ENCODE peak calls at places on chromosomes 1 and 21, in five cellular contexts. One of them, this sample, is unnamed.

GRCh38 chr1:7539772-7540175 is 231.3 kb upstream of the VAMP3 start:
- DNase-seq in B cell: no peak
- DNase-seq in stomach: peak
- DNase-seq in A549: peak
- DNase-seq in nephron progenitor cell: peak
- DNase-seq in this sample: no peak

GRCh38 chr1:174519845-174520244 is 72.1 kb downstream of the GPR52 start:
- DNase-seq in B cell: no peak
- DNase-seq in stomach: no peak
- DNase-seq in A549: no peak
- DNase-seq in nephron progenitor cell: no peak
- DNase-seq in this sample: no peak

GRCh38 chr1:201881617-201882016 is 7.1 kb upstream of the SHISA4 start:
- DNase-seq in B cell: no peak
- DNase-seq in stomach: no peak
- DNase-seq in A549: no peak
- DNase-seq in nephron progenitor cell: no peak
- DNase-seq in this sample: no peak

GRCh38 chr21:15729674-15730483 is at the start of gene USP25:
- DNase-seq in B cell: peak
- DNase-seq in stomach: peak
- DNase-seq in A549: peak
- DNase-seq in nephron progenitor cell: peak
- DNase-seq in this sample: peak

GRCh38 chr21:35606136-35606535 is 454.2 kb downstream of the SETD4 start:
- DNase-seq in B cell: no peak
- DNase-seq in stomach: no peak
- DNase-seq in A549: no peak
- DNase-seq in nephron progenitor cell: no peak
- DNase-seq in this sample: no peak

GRCh38 chr1:223704921-223705878 is 7.1 kb upstream of the CAPN2 start:
- DNase-seq in B cell: no peak
- DNase-seq in stomach: no peak
- DNase-seq in A549: peak
- DNase-seq in nephron progenitor cell: no peak
- DNase-seq in this sample: no peak

GRCh38 chr1:35768350-35769187 is 1.2 kb downstream of the CLSPN start:
- DNase-seq in B cell: no peak
- DNase-seq in stomach: no peak
- DNase-seq in A549: peak
- DNase-seq in nephron progenitor cell: no peak
- DNase-seq in this sample: no peak

GRCh38 chr1:41478118-41478748 is 6.2 kb downstream of the EDN2 start:
- DNase-seq in B cell: no peak
- DNase-seq in stomach: no peak
- DNase-seq in A549: no peak
- DNase-seq in nephron progenitor cell: no peak
- DNase-seq in this sample: no peak

GRCh38 chr1:22756053-22756730 is 45.6 kb downstream of the EPHB2 start:
- DNase-seq in B cell: no peak
- DNase-seq in stomach: no peak
- DNase-seq in A549: no peak
- DNase-seq in nephron progenitor cell: peak
- DNase-seq in this sample: no peak

GRCh38 chr1:17525996-17526686 is 13.4 kb upstream of the ARHGEF10L start:
- DNase-seq in B cell: no peak
- DNase-seq in stomach: no peak
- DNase-seq in A549: no peak
- DNase-seq in nephron progenitor cell: no peak
- DNase-seq in this sample: no peak

GRCh38 chr1:206521002-206521585 is 13.8 kb downstream of the RASSF5 start:
- DNase-seq in B cell: no peak
- DNase-seq in stomach: peak
- DNase-seq in A549: no peak
- DNase-seq in nephron progenitor cell: no peak
- DNase-seq in this sample: no peak

GRCh38 chr1:30315185-30315960 is 408.0 kb downstream of the MATN1 start:
- DNase-seq in B cell: no peak
- DNase-seq in stomach: peak
- DNase-seq in A549: no peak
- DNase-seq in nephron progenitor cell: no peak
- DNase-seq in this sample: no peak

GRCh38 chr1:59570524-59570923 is 244.2 kb upstream of the HOOK1 start:
- DNase-seq in B cell: peak
- DNase-seq in stomach: no peak
- DNase-seq in A549: no peak
- DNase-seq in nephron progenitor cell: no peak
- DNase-seq in this sample: no peak

GRCh38 chr1:116372186-116372585 is 858 bp upstream of the ATP1A1 start:
- DNase-seq in B cell: no peak
- DNase-seq in stomach: no peak
- DNase-seq in A549: no peak
- DNase-seq in nephron progenitor cell: no peak
- DNase-seq in this sample: no peak

GRCh38 chr1:115665319-115665718 is 23.5 kb downstream of the VANGL1 start:
- DNase-seq in B cell: no peak
- DNase-seq in stomach: peak
- DNase-seq in A549: no peak
- DNase-seq in nephron progenitor cell: no peak
- DNase-seq in this sample: no peak

GRCh38 chr1:44276901-44277300 is 63.6 kb downstream of the DMAP1 start:
- DNase-seq in B cell: no peak
- DNase-seq in stomach: no peak
- DNase-seq in A549: no peak
- DNase-seq in nephron progenitor cell: no peak
- DNase-seq in this sample: no peak

GRCh38 chr1:221230605-221231004 is 351.4 kb downstream of the HLX start:
- DNase-seq in B cell: no peak
- DNase-seq in stomach: no peak
- DNase-seq in A549: peak
- DNase-seq in nephron progenitor cell: no peak
- DNase-seq in this sample: no peak

GRCh38 chr1:44168520-44169098 is 27.2 kb upstream of the KLF18 start:
- DNase-seq in B cell: no peak
- DNase-seq in stomach: no peak
- DNase-seq in A549: peak
- DNase-seq in nephron progenitor cell: no peak
- DNase-seq in this sample: no peak

GRCh38 chr1:107821340-107821739 is 143.6 kb downstream of the VAV3 start:
- DNase-seq in B cell: no peak
- DNase-seq in stomach: no peak
- DNase-seq in A549: no peak
- DNase-seq in nephron progenitor cell: no peak
- DNase-seq in this sample: no peak

GRCh38 chr21:44647222-44647552 is 973 bp downstream of the KRTAP10-11 start:
- DNase-seq in B cell: no peak
- DNase-seq in stomach: peak
- DNase-seq in A549: no peak
- DNase-seq in nephron progenitor cell: no peak
- DNase-seq in this sample: no peak

GRCh38 chr1:116496380-116496779 is 74.4 kb downstream of the CD58 start:
- DNase-seq in B cell: no peak
- DNase-seq in stomach: no peak
- DNase-seq in A549: no peak
- DNase-seq in nephron progenitor cell: no peak
- DNase-seq in this sample: no peak

GRCh38 chr21:46532080-46532479 is 72.8 kb downstream of the S100B start:
- DNase-seq in B cell: no peak
- DNase-seq in stomach: no peak
- DNase-seq in A549: no peak
- DNase-seq in nephron progenitor cell: no peak
- DNase-seq in this sample: no peak

GRCh38 chr1:118481091-118481490 is 296.1 kb upstream of the SPAG17 start:
- DNase-seq in B cell: no peak
- DNase-seq in stomach: no peak
- DNase-seq in A549: no peak
- DNase-seq in nephron progenitor cell: no peak
- DNase-seq in this sample: no peak

GRCh38 chr1:14300991-14301703 is 297.3 kb upstream of the KAZN start:
- DNase-seq in B cell: no peak
- DNase-seq in stomach: peak
- DNase-seq in A549: no peak
- DNase-seq in nephron progenitor cell: no peak
- DNase-seq in this sample: no peak

DNA sequence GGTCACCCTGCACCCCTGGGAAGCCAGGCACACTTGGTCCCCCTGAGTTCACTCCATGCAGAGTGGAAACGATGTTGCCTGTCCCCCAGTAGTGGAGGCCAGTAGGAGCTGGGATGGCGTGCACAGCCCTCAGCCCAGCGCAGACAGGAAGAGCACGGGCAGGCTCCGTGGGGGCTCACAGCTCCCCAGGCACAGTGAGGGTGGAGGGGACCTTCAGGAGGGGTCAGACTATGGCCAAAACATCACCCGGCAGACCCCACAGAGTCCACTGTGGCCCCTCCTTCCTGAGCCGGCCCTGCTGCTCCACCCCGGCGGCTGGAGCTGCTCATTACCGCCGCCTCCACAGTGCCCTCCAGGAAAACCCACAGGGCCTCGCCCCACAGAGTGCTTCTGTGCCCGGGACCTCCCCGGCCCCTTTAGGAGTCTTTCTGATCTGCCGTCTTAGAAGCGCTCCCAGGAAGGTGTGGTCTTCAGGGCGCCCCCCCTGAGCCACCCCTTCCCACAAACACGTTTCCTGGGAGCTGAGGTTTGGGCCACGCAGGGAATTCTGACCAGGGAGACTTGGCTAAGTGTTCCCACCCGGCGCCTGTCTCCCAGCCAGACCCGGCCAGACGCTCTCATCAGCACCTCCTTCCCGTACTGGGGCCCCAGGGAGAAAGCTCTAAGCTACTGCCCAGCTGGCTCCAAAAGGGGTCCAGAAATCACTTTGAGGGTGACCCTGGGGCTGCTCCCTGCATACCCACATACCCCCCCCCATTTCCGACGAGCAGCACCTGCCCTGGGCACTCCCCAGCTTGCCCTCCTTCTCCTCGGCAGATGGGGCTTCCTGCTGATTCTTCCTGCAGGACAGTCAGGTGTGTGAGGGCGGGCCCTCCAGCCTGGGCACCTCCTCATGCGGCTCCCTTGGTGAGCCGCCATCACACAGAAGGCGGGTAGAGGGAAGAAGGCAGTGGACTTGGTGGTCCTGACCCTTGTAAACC is 38.8 kb downstream of the RIPK4 start:
- DNase-seq in B cell: no peak
- DNase-seq in stomach: no peak
- DNase-seq in A549: no peak
- DNase-seq in nephron progenitor cell: no peak
- DNase-seq in this sample: no peak
- TF ChIP-seq CTCF in B cell: no peak
- TF ChIP-seq CTCF in stomach: no peak
- TF ChIP-seq CTCF in A549: no peak
- TF ChIP-seq CTCF in nephron progenitor cell: no peak
- TF ChIP-seq CTCF in this sample: no peak

DNA sequence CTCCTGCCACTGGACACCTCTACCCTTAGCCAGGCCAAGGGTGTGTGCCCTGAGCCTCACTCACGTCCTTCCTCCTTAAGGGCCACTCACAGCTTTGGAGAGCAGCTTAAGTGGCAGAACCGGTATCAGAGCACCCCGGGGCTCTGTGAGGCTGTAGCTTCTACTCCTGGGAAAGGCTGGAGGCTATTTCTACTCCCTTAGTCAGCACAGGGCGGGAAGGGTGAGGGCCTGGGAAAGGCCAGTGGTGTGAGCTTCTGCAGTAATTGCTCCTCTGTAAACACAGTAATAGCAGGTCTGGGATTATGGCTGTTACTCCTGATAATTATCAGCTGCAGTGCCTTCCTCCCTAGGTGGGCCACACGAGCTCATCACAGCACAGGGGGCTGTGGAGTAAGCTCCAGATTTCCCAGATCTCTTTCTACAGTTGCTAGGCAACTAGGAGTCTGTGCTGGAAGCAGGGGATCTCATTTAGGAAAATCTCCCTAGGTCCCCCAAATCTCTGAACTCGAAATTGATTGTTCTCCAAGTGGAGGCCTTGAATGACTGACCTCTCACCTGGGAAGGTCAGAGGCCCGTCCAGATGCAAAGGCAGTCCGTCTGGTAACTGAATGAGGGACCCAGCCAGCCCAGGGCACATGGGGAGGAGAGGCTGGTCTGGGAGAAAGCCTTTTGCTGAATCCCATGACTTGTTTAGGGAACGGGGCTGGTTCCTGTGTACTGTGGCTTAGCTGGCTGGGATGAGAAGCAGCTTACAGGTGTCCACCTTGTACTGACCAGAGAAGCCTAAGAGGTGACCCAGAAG is 29.3 kb downstream of the IER5 start:
- DNase-seq in B cell: no peak
- DNase-seq in stomach: peak
- DNase-seq in A549: peak
- DNase-seq in nephron progenitor cell: no peak
- DNase-seq in this sample: no peak
- TF ChIP-seq CTCF in B cell: no peak
- TF ChIP-seq CTCF in stomach: no peak
- TF ChIP-seq CTCF in A549: no peak
- TF ChIP-seq CTCF in nephron progenitor cell: no peak
- TF ChIP-seq CTCF in this sample: no peak

DNA sequence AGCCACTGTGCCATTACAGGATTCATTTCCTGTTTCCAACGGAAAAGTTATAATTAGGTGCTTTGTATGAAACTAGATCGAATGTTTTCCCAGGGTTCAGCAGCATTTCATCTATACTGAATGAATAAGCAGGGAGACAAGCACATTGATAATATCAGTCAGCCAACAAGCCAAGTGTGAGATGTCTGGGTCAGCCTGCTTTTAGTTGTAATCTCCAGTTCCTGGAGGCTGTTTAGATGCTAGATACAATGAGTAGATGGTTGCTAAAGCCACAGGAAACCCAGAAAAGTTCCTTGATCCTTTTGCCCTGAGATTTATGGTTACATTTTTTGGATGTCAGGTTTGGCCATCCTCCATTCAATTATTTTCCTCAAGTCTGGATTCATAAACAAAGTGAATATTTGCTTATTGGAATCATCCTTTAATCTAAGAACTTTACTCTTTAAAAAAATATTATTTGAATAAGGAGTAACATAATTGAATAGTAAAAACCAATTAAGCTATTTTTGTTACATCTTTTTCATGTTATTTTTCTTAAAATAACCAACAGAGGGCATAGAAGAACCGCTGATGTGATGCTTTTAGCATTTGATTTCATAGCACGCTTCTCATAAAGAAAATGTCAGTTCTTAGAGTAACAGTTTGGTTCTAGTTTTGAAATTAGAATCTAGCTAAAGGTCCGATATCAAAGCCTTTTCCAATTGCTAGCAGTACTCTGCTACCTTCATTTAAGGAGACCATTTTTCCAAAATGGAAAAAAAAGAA is 76.6 kb downstream of the HSPA13 start:
- DNase-seq in B cell: no peak
- DNase-seq in stomach: no peak
- DNase-seq in A549: peak
- DNase-seq in nephron progenitor cell: no peak
- DNase-seq in this sample: no peak
- TF ChIP-seq CTCF in B cell: peak
- TF ChIP-seq CTCF in stomach: no peak
- TF ChIP-seq CTCF in A549: peak
- TF ChIP-seq CTCF in nephron progenitor cell: no peak
- TF ChIP-seq CTCF in this sample: no peak

DNA sequence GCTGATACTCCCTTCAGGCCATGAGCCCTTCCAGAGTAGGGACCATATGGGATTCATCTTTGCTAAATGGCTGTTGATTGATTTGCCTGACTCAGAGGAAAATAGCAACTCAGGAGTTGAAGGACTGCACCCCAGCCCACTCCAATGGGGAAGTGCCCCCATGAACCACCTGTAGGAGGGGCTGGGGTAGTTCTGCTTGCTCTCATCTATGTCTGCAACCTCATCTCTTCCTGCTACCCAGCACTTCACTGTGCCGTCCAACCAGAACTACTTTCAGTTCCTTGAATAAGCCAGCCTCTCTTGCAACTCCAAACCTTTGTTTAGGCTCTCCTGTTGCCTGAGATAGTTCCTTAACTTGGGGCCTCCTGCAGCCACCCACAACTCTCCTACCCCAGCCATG is 26.6 kb downstream of the BEND5 start:
- DNase-seq in B cell: peak
- DNase-seq in stomach: no peak
- DNase-seq in A549: no peak
- DNase-seq in nephron progenitor cell: no peak
- DNase-seq in this sample: no peak
- TF ChIP-seq CTCF in B cell: peak
- TF ChIP-seq CTCF in stomach: no peak
- TF ChIP-seq CTCF in A549: no peak
- TF ChIP-seq CTCF in nephron progenitor cell: no peak
- TF ChIP-seq CTCF in this sample: no peak